ENCODE peak calls at places on chromosomes 7 and 10, in nine cellular contexts. One of them, this sample, is unnamed.

GRCh38 chr10:120948889-120949382 is 97.8 kb downstream of the WDR11 start:
- DNase-seq in fibroblast of lung: peak; percentile 63
- DNase-seq in posterior vena cava: peak; percentile 91
- DNase-seq in activated CD4-positive, alpha-beta T cell treated with anti-CD3 and anti-CD28 coated beads for 24 hours: peak; percentile 36
- DNase-seq in SW480: peak; percentile 40
- DNase-seq in retina: peak; percentile 91
- DNase-seq in psoas muscle: peak; percentile 66
- DNase-seq in smooth muscle cell of the brain vasculature: peak; percentile 52
- DNase-seq in HFFc6: peak; percentile 32
- DNase-seq in this sample: peak; percentile 53

GRCh38 chr10:110141185-110141584 is 66.2 kb upstream of the MXI1 start:
- DNase-seq in fibroblast of lung: no peak
- DNase-seq in posterior vena cava: no peak
- DNase-seq in activated CD4-positive, alpha-beta T cell treated with anti-CD3 and anti-CD28 coated beads for 24 hours: no peak
- DNase-seq in SW480: no peak
- DNase-seq in retina: no peak
- DNase-seq in psoas muscle: no peak
- DNase-seq in smooth muscle cell of the brain vasculature: no peak
- DNase-seq in HFFc6: peak; percentile 6
- DNase-seq in this sample: no peak

GRCh38 chr7:88361357-88361756 is 54.7 kb upstream of the STEAP4 start:
- DNase-seq in fibroblast of lung: no peak
- DNase-seq in posterior vena cava: no peak
- DNase-seq in activated CD4-positive, alpha-beta T cell treated with anti-CD3 and anti-CD28 coated beads for 24 hours: no peak
- DNase-seq in SW480: peak; percentile 62
- DNase-seq in retina: no peak
- DNase-seq in psoas muscle: no peak
- DNase-seq in smooth muscle cell of the brain vasculature: no peak
- DNase-seq in HFFc6: no peak
- DNase-seq in this sample: no peak

GRCh38 chr7:8214162-8214897 is 47.6 kb downstream of the ICA1 start:
- DNase-seq in fibroblast of lung: peak; percentile 64
- DNase-seq in posterior vena cava: no peak
- DNase-seq in activated CD4-positive, alpha-beta T cell treated with anti-CD3 and anti-CD28 coated beads for 24 hours: no peak
- DNase-seq in SW480: peak; percentile 37
- DNase-seq in retina: peak; percentile 38
- DNase-seq in psoas muscle: no peak
- DNase-seq in smooth muscle cell of the brain vasculature: no peak
- DNase-seq in HFFc6: peak; percentile 72
- DNase-seq in this sample: no peak

GRCh38 chr10:51377932-51378206 is 303.6 kb downstream of the PRKG1 start:
- DNase-seq in fibroblast of lung: no peak
- DNase-seq in posterior vena cava: no peak
- DNase-seq in activated CD4-positive, alpha-beta T cell treated with anti-CD3 and anti-CD28 coated beads for 24 hours: no peak
- DNase-seq in SW480: no peak
- DNase-seq in retina: no peak
- DNase-seq in psoas muscle: no peak
- DNase-seq in smooth muscle cell of the brain vasculature: no peak
- DNase-seq in HFFc6: peak; percentile 25
- DNase-seq in this sample: no peak

GRCh38 chr10:117226813-117227451 is 14.0 kb upstream of the SLC18A2 start:
- DNase-seq in fibroblast of lung: no peak
- DNase-seq in posterior vena cava: no peak
- DNase-seq in activated CD4-positive, alpha-beta T cell treated with anti-CD3 and anti-CD28 coated beads for 24 hours: no peak
- DNase-seq in SW480: peak; percentile 49
- DNase-seq in retina: peak; percentile 45
- DNase-seq in psoas muscle: no peak
- DNase-seq in smooth muscle cell of the brain vasculature: no peak
- DNase-seq in HFFc6: peak; percentile 24
- DNase-seq in this sample: no peak

GRCh38 chr10:69359089-69360025 is 57.4 kb downstream of the TACR2 start:
- DNase-seq in fibroblast of lung: peak; percentile 68
- DNase-seq in posterior vena cava: no peak
- DNase-seq in activated CD4-positive, alpha-beta T cell treated with anti-CD3 and anti-CD28 coated beads for 24 hours: no peak
- DNase-seq in SW480: no peak
- DNase-seq in retina: no peak
- DNase-seq in psoas muscle: no peak
- DNase-seq in smooth muscle cell of the brain vasculature: no peak
- DNase-seq in HFFc6: no peak
- DNase-seq in this sample: no peak

GRCh38 chr10:91124016-91124415 is 96.4 kb upstream of the PCGF5 start:
- DNase-seq in fibroblast of lung: no peak
- DNase-seq in posterior vena cava: no peak
- DNase-seq in activated CD4-positive, alpha-beta T cell treated with anti-CD3 and anti-CD28 coated beads for 24 hours: no peak
- DNase-seq in SW480: peak; percentile 80
- DNase-seq in retina: no peak
- DNase-seq in psoas muscle: no peak
- DNase-seq in smooth muscle cell of the brain vasculature: no peak
- DNase-seq in HFFc6: no peak
- DNase-seq in this sample: no peak

GRCh38 chr7:119175916-119176627 is 951.6 kb downstream of the ANKRD7 start:
- DNase-seq in fibroblast of lung: peak; percentile 82
- DNase-seq in posterior vena cava: no peak
- DNase-seq in activated CD4-positive, alpha-beta T cell treated with anti-CD3 and anti-CD28 coated beads for 24 hours: no peak
- DNase-seq in SW480: peak; percentile 33
- DNase-seq in retina: peak; percentile 73
- DNase-seq in psoas muscle: no peak
- DNase-seq in smooth muscle cell of the brain vasculature: peak; percentile 53
- DNase-seq in HFFc6: peak; percentile 36
- DNase-seq in this sample: no peak

GRCh38 chr7:101205901-101206664 is 5.2 kb upstream of the MOGAT3 start:
- DNase-seq in fibroblast of lung: no peak
- DNase-seq in posterior vena cava: no peak
- DNase-seq in activated CD4-positive, alpha-beta T cell treated with anti-CD3 and anti-CD28 coated beads for 24 hours: no peak
- DNase-seq in SW480: no peak
- DNase-seq in retina: no peak
- DNase-seq in psoas muscle: no peak
- DNase-seq in smooth muscle cell of the brain vasculature: no peak
- DNase-seq in HFFc6: no peak
- DNase-seq in this sample: no peak

GRCh38 chr7:90119178-90119971 is 34.9 kb upstream of the STEAP1 start:
- DNase-seq in fibroblast of lung: peak; percentile 28
- DNase-seq in posterior vena cava: peak; percentile 80
- DNase-seq in activated CD4-positive, alpha-beta T cell treated with anti-CD3 and anti-CD28 coated beads for 24 hours: no peak
- DNase-seq in SW480: peak; percentile 59
- DNase-seq in retina: peak; percentile 79
- DNase-seq in psoas muscle: peak; percentile 30
- DNase-seq in smooth muscle cell of the brain vasculature: no peak
- DNase-seq in HFFc6: no peak
- DNase-seq in this sample: peak; percentile 9

GRCh38 chr10:74223755-74224530 is 72.9 kb downstream of the ADK start:
- DNase-seq in fibroblast of lung: peak; percentile 38
- DNase-seq in posterior vena cava: no peak
- DNase-seq in activated CD4-positive, alpha-beta T cell treated with anti-CD3 and anti-CD28 coated beads for 24 hours: no peak
- DNase-seq in SW480: peak; percentile 43
- DNase-seq in retina: no peak
- DNase-seq in psoas muscle: no peak
- DNase-seq in smooth muscle cell of the brain vasculature: peak; percentile 4
- DNase-seq in HFFc6: peak; percentile 65
- DNase-seq in this sample: no peak

GRCh38 chr7:14228341-14228740 is 238.9 kb upstream of the ETV1 start:
- DNase-seq in fibroblast of lung: peak; percentile 57
- DNase-seq in posterior vena cava: no peak
- DNase-seq in activated CD4-positive, alpha-beta T cell treated with anti-CD3 and anti-CD28 coated beads for 24 hours: no peak
- DNase-seq in SW480: no peak
- DNase-seq in retina: no peak
- DNase-seq in psoas muscle: no peak
- DNase-seq in smooth muscle cell of the brain vasculature: no peak
- DNase-seq in HFFc6: no peak
- DNase-seq in this sample: no peak

GRCh38 chr10:620971-621370 is 68.5 kb downstream of the DIP2C start:
- DNase-seq in fibroblast of lung: no peak
- DNase-seq in posterior vena cava: peak; percentile 55
- DNase-seq in activated CD4-positive, alpha-beta T cell treated with anti-CD3 and anti-CD28 coated beads for 24 hours: no peak
- DNase-seq in SW480: no peak
- DNase-seq in retina: no peak
- DNase-seq in psoas muscle: no peak
- DNase-seq in smooth muscle cell of the brain vasculature: no peak
- DNase-seq in HFFc6: no peak
- DNase-seq in this sample: no peak

GRCh38 chr10:23375366-23375765 is 30.8 kb upstream of the C10orf67 start:
- DNase-seq in fibroblast of lung: no peak
- DNase-seq in posterior vena cava: no peak
- DNase-seq in activated CD4-positive, alpha-beta T cell treated with anti-CD3 and anti-CD28 coated beads for 24 hours: no peak
- DNase-seq in SW480: no peak
- DNase-seq in retina: no peak
- DNase-seq in psoas muscle: no peak
- DNase-seq in smooth muscle cell of the brain vasculature: no peak
- DNase-seq in HFFc6: no peak
- DNase-seq in this sample: no peak

GRCh38 chr7:4438723-4439245 is 243.3 kb upstream of the FOXK1 start:
- DNase-seq in fibroblast of lung: no peak
- DNase-seq in posterior vena cava: no peak
- DNase-seq in activated CD4-positive, alpha-beta T cell treated with anti-CD3 and anti-CD28 coated beads for 24 hours: no peak
- DNase-seq in SW480: no peak
- DNase-seq in retina: no peak
- DNase-seq in psoas muscle: no peak
- DNase-seq in smooth muscle cell of the brain vasculature: no peak
- DNase-seq in HFFc6: no peak
- DNase-seq in this sample: no peak